ENCODE peak calls at places on chromosomes 11 and 22, in five cellular contexts. J is stimulated activated effector memory CD8-positive, alpha-beta T cell treated with anti-CD3 and anti-CD28 coated beads, Interleukin-12 subunit alpha, Interleukin-12 subunit beta, amount 100 ng/mL, for 72 hours; B is astrocyte of the cerebellum; T is NCI-H460; E is epithelial cell of prostate. C is an unnamed sample.
A peak's percentile ranks its signal among the peaks of the same experiment; 100 is the strongest.

GRCh38 chr22:42066133-42066761 is 4.4 kb downstream of the NAGA start:
- DNase-seq in J (no peak), B (no peak), T (no peak), E (no peak), C (no peak)

GRCh38 chr11:70073188-70073817 is 4.8 kb upstream of the ANO1 start:
- DNase-seq in J (no peak), B (no peak), T (peak; percentile 39), E (no peak), C (no peak)

GRCh38 chr11:116263020-116263419 is 509.8 kb downstream of the BUD13 start:
- DNase-seq in J (no peak), B (no peak), T (no peak), E (no peak), C (no peak)

GRCh38 chr11:57241311-57241972 is 4.4 kb upstream of the APLNR start:
- DNase-seq in J (no peak), B (no peak), T (no peak), E (no peak), C (no peak)

GRCh38 chr22:37228106-37229011 is 15.7 kb downstream of the RAC2 start:
- DNase-seq in J (no peak), B (peak; percentile 37), T (no peak), E (no peak), C (no peak)

GRCh38 chr11:8032122-8032521 is 45.0 kb downstream of the EIF3F start:
- DNase-seq in J (no peak), B (no peak), T (no peak), E (no peak), C (no peak)

GRCh38 chr11:12800032-12800671 is 125.9 kb downstream of the TEAD1 start:
- DNase-seq in J (no peak), B (no peak), T (no peak), E (peak; percentile 50), C (no peak)

GRCh38 chr11:10122337-10123197 is 171.5 kb downstream of the SBF2 start:
- DNase-seq in J (no peak), B (peak; percentile 65), T (no peak), E (peak; percentile 98), C (no peak)

GRCh38 chr11:1569251-1569780 is 2.8 kb downstream of the DUSP8 start:
- DNase-seq in J (no peak), B (no peak), T (no peak), E (no peak), C (no peak)

GRCh38 chr11:120205596-120206161 is 5.2 kb upstream of the OAF start:
- DNase-seq in J (no peak), B (peak; percentile 24), T (no peak), E (peak; percentile 43), C (no peak)

GRCh38 chr22:23251445-23252093 is 71.3 kb downstream of the BCR start:
- DNase-seq in J (no peak), B (no peak), T (no peak), E (no peak), C (no peak)